ENCODE peak calls at places on chromosomes 4 and X, in seven cellular contexts. F is left lung, C is OCI-LY7, N is HepG2, Q is mucosa of descending colon, V is esophagus squamous epithelium, L is transverse colon. R is an unnamed sample.

GRCh38 chr4:70640192-70640591 is 11.6 kb downstream of the ENAM start:
- DNase-seq in F (no peak), C (no peak), N (no peak), Q (no peak), V (no peak), L (no peak), R (no peak)

GRCh38 chr4:184328022-184328736 is 110.5 kb upstream of the ENPP6 start:
- DNase-seq in F (no peak), C (peak; percentile 95), N (no peak), Q (no peak), V (peak; percentile 4), L (no peak), R (peak; percentile 90)

GRCh38 chr4:185394568-185395254 is 1.0 kb downstream of the LRP2BP start:
- DNase-seq in F (no peak), C (peak; percentile 20), N (no peak), Q (no peak), V (no peak), L (no peak), R (no peak)

GRCh38 chr4:24118031-24118430 is 228.2 kb upstream of the PPARGC1A start:
- DNase-seq in F (no peak), C (no peak), N (no peak), Q (no peak), V (no peak), L (no peak), R (no peak)

GRCh38 chr4:5050520-5050955 is 742 bp upstream of the STK32B start:
- DNase-seq in F (peak; percentile 75), C (peak; percentile 14), N (peak; percentile 46), Q (peak; percentile 56), V (no peak), L (peak; percentile 54), R (no peak)

GRCh38 chrX:67604979-67605703 is 61.3 kb downstream of the AR start:
- DNase-seq in F (no peak), C (no peak), N (no peak), Q (no peak), V (no peak), L (no peak), R (no peak)

GRCh38 chrX:13152511-13152868 is 108.1 kb upstream of the FAM9C start:
- DNase-seq in F (no peak), C (no peak), N (no peak), Q (no peak), V (no peak), L (no peak), R (no peak)

GRCh38 chrX:153966841-153967535 is 4.6 kb downstream of the HCFC1 start:
- DNase-seq in F (no peak), C (no peak), N (no peak), Q (no peak), V (no peak), L (no peak), R (no peak)

GRCh38 chr4:172650758-172651495 is 517.7 kb upstream of the GALNT7 start:
- DNase-seq in F (no peak), C (no peak), N (no peak), Q (no peak), V (no peak), L (no peak), R (no peak)

GRCh38 chr4:4606321-4606720 is 64.5 kb upstream of the STX18 start:
- DNase-seq in F (no peak), C (no peak), N (no peak), Q (no peak), V (no peak), L (no peak), R (no peak)

GRCh38 chrX:97429101-97429500 is 545.4 kb downstream of the RPA4 start:
- DNase-seq in F (no peak), C (no peak), N (no peak), Q (no peak), V (no peak), L (no peak), R (no peak)

GRCh38 chr4:47530801-47531200 is 45.7 kb downstream of the ATP10D start:
- DNase-seq in F (no peak), C (no peak), N (no peak), Q (no peak), V (no peak), L (no peak), R (no peak)

GRCh38 chr4:13966241-13967195 is 339.0 kb upstream of the BOD1L1 start:
- DNase-seq in F (no peak), C (no peak), N (no peak), Q (no peak), V (no peak), L (no peak), R (no peak)

DNA sequence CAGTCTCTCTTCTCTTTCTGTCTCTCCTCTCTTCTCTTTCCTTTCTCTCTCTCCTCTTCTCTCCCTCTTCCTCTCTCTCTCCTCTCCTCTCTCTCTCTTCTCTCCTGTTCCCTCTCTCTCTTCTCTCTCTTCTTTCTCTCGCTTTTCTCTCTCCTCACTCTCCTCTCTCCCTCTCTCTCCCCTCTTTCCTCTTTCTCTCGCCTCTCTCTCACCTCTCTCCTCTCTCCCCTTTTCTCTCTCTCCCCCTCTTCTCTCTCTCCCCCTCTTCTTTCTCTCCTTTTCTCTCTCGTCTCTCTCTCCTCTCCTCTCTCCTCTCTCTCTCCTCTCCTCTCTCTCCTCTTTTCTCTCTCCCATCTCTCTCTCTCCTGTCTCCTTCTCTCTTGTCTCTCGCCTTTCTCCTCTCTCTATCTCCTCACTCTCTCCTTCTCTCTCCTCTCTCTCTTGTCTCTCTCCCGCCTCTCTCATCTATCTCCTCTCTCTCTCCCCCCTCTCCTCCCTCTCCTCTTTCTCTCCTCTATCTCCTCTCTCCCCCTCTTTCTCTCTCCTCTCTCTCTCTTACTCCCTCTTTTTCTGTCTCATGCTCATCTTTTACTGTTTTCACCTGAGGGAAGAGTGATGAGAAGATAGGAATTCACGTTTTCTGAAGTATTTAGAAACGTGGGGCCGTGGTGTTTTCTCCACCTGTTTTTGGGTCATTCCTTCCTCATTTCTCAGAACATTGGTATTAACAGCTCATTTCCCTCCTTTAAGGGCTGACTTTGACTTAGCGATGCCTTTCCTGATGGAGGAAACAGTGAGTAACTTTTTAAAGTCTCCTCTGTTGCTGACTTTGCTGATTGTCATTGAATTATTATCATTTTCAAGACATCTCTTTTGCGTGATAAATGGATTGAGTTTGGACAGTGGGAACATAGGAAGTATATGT is 80.6 kb upstream of the CD99 start:
- DNase-seq in F (no peak), C (no peak), N (no peak), Q (no peak), V (no peak), L (no peak), R (no peak)
- TF ChIP-seq CTCF in F (no peak), C (no peak), N (no peak), Q (no peak), V (no peak), L (no peak), R (no peak)

DNA sequence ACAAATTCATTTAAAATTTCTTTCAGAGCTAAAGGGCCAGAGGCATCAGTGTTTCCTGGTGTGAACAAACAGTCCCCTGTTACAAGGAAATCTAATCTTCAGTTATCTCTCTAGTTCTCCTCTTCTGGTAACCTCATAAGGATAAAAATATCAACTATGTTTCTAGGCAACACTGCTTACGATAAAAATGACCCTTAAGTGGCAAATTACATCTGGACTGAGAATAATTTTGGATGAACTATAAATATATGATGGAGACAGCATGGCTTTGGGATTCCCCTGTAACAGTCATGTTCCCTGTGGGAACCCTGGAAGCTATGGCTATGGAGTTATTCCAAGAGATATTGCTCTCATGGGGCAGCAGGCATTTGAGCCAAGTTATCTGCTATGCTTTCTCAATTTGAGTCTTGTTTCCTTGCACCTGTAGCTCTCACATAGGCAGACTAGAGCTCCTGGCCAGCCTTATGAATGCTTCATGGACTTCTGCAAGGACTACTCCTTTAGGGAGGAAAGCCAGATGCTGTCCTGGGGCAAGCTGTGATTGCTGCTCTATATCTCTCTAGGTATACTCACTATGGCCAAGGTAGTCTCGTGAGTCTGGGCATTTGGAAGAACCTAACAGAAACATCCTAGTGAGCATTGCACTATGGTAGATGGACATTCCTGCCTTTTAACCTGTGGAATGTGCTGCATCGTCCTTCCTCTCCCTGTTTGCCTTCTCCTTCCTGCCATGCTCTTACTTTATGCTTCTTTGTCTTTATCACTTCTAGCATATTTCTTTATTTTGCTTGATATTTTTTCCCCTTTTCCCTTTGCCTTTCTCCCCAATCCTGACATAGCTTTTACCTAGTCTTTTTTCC is 14.2 kb downstream of the C4orf33 start:
- DNase-seq in F (no peak), C (no peak), N (no peak), Q (no peak), V (no peak), L (no peak), R (no peak)
- H3K4me3 ChIP-seq in F (no peak overlapping the region), C (no peak overlapping the region), N (no peak overlapping the region), Q (no peak overlapping the region), V (no peak overlapping the region), L (no peak overlapping the region), R (no peak overlapping the region)

DNA sequence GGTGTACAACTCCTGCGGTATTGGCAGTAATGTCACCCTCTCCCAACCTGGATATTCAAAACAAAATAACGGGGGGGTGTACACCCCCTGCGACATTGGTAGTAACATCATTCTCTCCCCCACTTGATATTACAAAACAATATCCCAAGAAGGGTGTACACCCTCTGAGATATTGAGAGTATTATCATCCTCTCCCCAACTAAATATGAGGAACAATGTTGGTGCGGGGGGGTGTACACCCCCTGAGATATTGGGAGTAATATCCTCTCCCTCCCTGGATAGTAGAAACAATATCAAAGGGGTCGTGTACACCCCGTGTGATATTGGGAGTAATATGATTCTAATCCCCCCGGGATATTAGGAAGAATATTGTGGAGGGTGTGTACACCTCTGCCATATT is 71.4 kb upstream of the ADGRA3 start:
- DNase-seq in F (no peak), C (no peak), N (no peak), Q (no peak), V (no peak), L (no peak), R (no peak)
- TF ChIP-seq CTCF in F (no peak), C (no peak), N (no peak), Q (no peak), V (no peak), L (no peak), R (no peak)

DNA sequence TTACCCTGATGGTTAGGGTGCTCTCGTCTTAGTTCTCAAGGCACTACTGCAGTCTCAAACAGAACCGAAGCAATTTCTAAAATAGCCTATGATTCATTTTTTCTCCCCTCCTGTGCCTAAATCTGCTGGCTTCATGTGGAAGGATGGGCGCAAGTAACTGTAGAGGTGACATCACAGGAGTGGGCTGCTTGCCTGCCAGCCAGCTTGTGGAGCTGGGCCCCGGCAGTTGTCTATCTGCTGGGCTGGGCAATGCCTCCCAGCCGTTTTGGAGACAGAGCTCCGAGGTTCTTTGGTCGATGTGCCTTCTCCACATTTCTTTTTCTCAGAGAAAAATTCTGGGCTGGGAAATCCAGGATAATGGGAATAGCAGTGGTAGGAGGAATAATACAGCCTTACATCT is 34.3 kb upstream of the CITED1 start:
- DNase-seq in F (no peak), C (no peak), N (no peak), Q (no peak), V (no peak), L (no peak), R (no peak)
- H3K4me3 ChIP-seq in F (no peak overlapping the region), C (no peak overlapping the region), N (no peak overlapping the region), Q (no peak overlapping the region), V (no peak overlapping the region), L (no peak overlapping the region), R (no peak overlapping the region)

GRCh38 chr4:124321370-124321769 is 391.2 kb downstream of the ANKRD50 start:
- DNase-seq in F (no peak), C (no peak), N (no peak), Q (no peak), V (no peak), L (no peak), R (no peak)
- TF ChIP-seq CTCF in F (no peak), C (no peak), N (no peak), Q (no peak), V (no peak), L (no peak), R (no peak)

GRCh38 chr4:85762204-85762884 is 287.4 kb downstream of the ARHGAP24 start:
- DNase-seq in F (no peak), C (no peak), N (no peak), Q (no peak), V (no peak), L (no peak), R (no peak)
- H3K4me3 ChIP-seq in F (no peak overlapping the region), C (no peak overlapping the region), N (no peak overlapping the region), Q (no peak overlapping the region), V (no peak overlapping the region), L (no peak overlapping the region), R (no peak overlapping the region)